ENCODE peak calls at places on chromosomes 1 and 21, in five cellular contexts. X, D, Q, C and O are unnamed samples.

GRCh38 chr21:35006771-35007170 is 42.3 kb downstream of the RUNX1 start:
- DNase-seq in X (no peak), D (no peak), Q (no peak), C (no peak), O (no peak)

GRCh38 chr1:240278082-240278481 is 186.4 kb downstream of the FMN2 start:
- DNase-seq in X (no peak), D (no peak), Q (no peak), C (no peak), O (no peak)

GRCh38 chr1:196407358-196408041 is 200.7 kb downstream of the KCNT2 start:
- DNase-seq in X (no peak), D (no peak), Q (no peak), C (no peak), O (peak; percentile 86)

GRCh38 chr1:48062353-48062752 is 65.2 kb upstream of the TRABD2B start:
- DNase-seq in X (no peak), D (no peak), Q (no peak), C (no peak), O (no peak)

GRCh38 chr1:213541641-213542040 is 446.1 kb upstream of the PROX1 start:
- DNase-seq in X (no peak), D (no peak), Q (no peak), C (no peak), O (no peak)

GRCh38 chr1:25711555-25712298 is 88.3 kb upstream of the SELENON start:
- DNase-seq in X (no peak), D (no peak), Q (peak; percentile 45), C (no peak), O (no peak)

GRCh38 chr21:36297938-36298572 is 21.9 kb upstream of the MORC3 start:
- DNase-seq in X (peak; percentile 5), D (no peak), Q (peak; percentile 44), C (no peak), O (no peak)

GRCh38 chr1:67211589-67212563 is 45.6 kb downstream of the IL23R start:
- DNase-seq in X (peak; percentile 13), D (peak; percentile 3), Q (no peak), C (no peak), O (peak; percentile 32)

GRCh38 chr1:71311396-71311795 is 230.6 kb upstream of the ZRANB2 start:
- DNase-seq in X (no peak), D (no peak), Q (no peak), C (no peak), O (no peak)

GRCh38 chr1:79090985-79091384 is 84.5 kb upstream of the ADGRL4 start:
- DNase-seq in X (no peak), D (no peak), Q (no peak), C (no peak), O (no peak)

GRCh38 chr1:16122916-16123315 is 33.0 kb downstream of the EPHA2 start:
- DNase-seq in X (no peak), D (no peak), Q (no peak), C (no peak), O (no peak)

GRCh38 chr1:94543003-94543402 is 1.4 kb upstream of the F3 start:
- DNase-seq in X (no peak), D (no peak), Q (no peak), C (no peak), O (peak; percentile 10)
- TF ChIP-seq JUN in X (no peak), D (no peak), Q (no peak), C (no peak), O (no peak)

GRCh38 chr1:2351723-2352122 is 39.6 kb downstream of the MORN1 start:
- DNase-seq in X (no peak), D (no peak), Q (no peak), C (no peak), O (no peak)
- TF ChIP-seq POLR2A in X (no peak), D (no peak), Q (no peak), C (no peak), O (no peak)

GRCh38 chr1:165354739-165355138 is 1.8 kb downstream of the LMX1A start:
- DNase-seq in X (no peak), D (no peak), Q (no peak), C (no peak), O (no peak)

GRCh38 chr1:165352109-165352441 is 4.4 kb downstream of the LMX1A start:
- DNase-seq in X (no peak), D (no peak), Q (no peak), C (no peak), O (no peak)

GRCh38 chr1:165352442-165353293 is 3.8 kb downstream of the LMX1A start:
- DNase-seq in X (no peak), D (no peak), Q (no peak), C (peak; percentile 80), O (no peak)

GRCh38 chr1:165355221-165355976 is 1.1 kb downstream of the LMX1A start:
- DNase-seq in X (no peak), D (no peak), Q (no peak), C (peak; percentile 69), O (no peak)

DNA sequence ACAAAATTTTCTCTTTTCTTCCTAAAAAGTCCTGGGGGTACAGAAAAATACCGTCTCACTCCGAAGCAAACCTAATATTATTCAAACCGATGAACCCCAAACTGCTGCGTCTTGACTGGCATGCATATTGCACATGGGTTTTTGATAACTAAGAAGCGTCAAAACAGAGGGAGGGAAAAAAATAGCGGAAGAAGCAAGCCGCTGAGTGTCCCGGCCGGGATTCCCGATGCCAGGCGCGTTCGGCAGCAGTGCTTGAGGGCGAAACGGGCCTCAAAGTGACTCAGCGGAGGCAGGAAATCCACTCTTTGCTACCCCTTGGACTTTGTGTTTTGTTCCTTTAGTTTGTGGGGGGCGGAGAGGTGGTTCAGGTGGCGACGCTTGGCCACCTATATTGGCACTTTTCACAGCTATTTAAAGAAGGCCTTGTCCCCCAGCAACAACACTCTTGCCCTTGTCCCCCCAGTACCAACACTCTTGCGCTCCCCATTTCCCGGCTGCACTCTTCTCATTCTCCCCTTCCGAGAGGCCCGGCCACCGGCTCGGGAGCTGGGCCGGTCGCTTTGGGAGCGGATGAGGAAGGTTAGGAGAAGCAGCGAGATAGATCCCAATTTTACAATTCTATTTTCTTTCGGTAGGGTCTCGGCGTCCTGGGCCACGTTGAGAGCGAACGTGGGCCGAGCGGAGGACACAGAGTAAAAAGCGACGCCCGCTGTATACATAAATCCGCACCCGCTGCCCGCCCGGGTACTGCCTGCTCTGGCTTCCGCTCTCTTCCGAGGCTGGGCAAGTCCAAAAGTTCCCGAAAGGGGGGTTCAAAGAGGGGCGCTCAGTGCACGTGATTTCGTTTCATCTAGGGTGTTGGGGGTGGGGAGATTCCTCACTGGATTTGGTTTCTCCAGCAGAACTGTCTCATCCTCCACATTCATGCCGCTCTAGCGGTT is 2.5 kb downstream of the LMX1A start:
- DNase-seq in X (no peak), D (no peak), Q (no peak), C (peak; percentile 69), O (no peak)
- TF ChIP-seq JUN in X (no peak), D (no peak), Q (no peak), C (no peak), O (no peak)

DNA sequence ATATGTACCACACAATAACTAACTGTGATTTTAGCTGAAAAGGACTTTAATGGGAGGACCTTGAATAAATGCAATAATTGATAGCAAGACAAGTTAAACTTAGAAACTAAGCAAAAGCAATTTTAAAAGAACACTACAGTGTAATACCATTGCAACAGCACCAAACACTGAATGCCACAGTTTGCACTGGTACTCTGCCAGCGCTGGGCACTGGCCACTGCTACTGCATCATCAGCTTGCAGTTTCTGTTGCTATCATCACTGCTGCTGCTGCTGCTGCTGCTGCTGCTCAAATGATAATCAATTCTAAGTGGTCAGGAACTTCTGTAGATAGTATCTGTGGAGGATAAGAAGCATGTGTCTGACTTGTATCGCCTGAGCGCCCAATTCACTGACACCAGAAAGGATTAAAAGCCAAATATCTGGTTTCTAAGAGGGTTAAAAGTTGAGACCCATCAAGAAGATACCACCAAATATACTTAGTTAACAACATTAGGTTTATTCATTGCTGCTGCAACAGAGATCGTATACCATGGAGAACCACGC is 306.9 kb downstream of the LRRC40 start:
- DNase-seq in X (no peak), D (no peak), Q (no peak), C (no peak), O (no peak)
- TF ChIP-seq POLR2A in X (no peak), D (no peak), Q (no peak), C (no peak), O (no peak)